ENCODE peak calls at places on chromosomes 6 and 20, in five cellular contexts. K is HCT116, A is Peyer's patch, O is heart left ventricle, R is spleen. E is an unnamed sample.

GRCh38 chr6:43698584-43699349 is 11.2 kb upstream of the MRPS18A start:
- DNase-seq in K (no peak), A (no peak), O (peak), R (no peak), E (no peak)

GRCh38 chr6:11429577-11429976 is 108.0 kb upstream of the TMEM170B start:
- DNase-seq in K (no peak), A (no peak), O (no peak), R (no peak), E (no peak)

GRCh38 chr20:10434467-10434831 is 427 bp upstream of the MKKS start:
- DNase-seq in K (peak), A (peak), O (peak), R (peak), E (peak)

GRCh38 chr20:38631155-38632022 is 29.8 kb downstream of the ARHGAP40 start:
- DNase-seq in K (no peak), A (no peak), O (no peak), R (no peak), E (no peak)

GRCh38 chr20:23205656-23206055 is 119.5 kb upstream of the CD93 start:
- DNase-seq in K (no peak), A (no peak), O (peak), R (no peak), E (peak)

GRCh38 chr6:137977814-137978213 is 110.8 kb downstream of the TNFAIP3 start:
- DNase-seq in K (no peak), A (no peak), O (no peak), R (no peak), E (no peak)

GRCh38 chr20:7926323-7926722 is 13.9 kb downstream of the HAO1 start:
- DNase-seq in K (no peak), A (no peak), O (no peak), R (no peak), E (no peak)

GRCh38 chr6:158854214-158855101 is 35.3 kb upstream of the EZR start:
- DNase-seq in K (no peak), A (no peak), O (no peak), R (no peak), E (no peak)

GRCh38 chr6:152170313-152170701 is 362.8 kb downstream of the ESR1 start:
- DNase-seq in K (no peak), A (no peak), O (no peak), R (no peak), E (no peak)

GRCh38 chr6:30615958-30616810 is 859 bp downstream of the PPP1R10 start:
- DNase-seq in K (no peak), A (no peak), O (no peak), R (no peak), E (no peak)
- TF ChIP-seq POLR2A in K (peak), A (no peak), O (no peak), R (no peak), E (peak)

DNA sequence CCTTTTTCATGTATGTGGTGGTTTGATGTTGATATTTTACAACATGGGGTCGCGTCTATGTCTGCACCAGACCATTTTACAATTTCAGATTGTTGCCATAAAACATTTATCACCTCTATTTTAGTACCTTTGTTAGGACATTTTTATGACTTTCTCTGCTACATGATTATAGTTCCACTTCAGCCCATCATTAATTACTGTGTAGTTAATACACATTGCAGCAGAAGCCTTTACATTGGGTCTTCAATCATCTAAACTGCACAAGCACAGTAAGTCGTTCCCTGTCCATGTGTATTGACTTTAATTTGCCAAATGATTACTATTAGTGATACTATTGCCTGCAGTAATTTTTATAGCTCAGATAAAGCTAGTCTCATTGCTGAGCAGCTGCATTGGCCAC is 15.8 kb upstream of the TMEM217 start:
- DNase-seq in K (no peak), A (no peak), O (no peak), R (no peak), E (no peak)
- TF ChIP-seq CTCF in K (no peak), A (no peak), O (no peak), R (no peak), E (no peak)

GRCh38 chr6:144689503-144690040 is 404.4 kb downstream of the UTRN start:
- DNase-seq in K (no peak), A (no peak), O (no peak), R (no peak), E (no peak)
- H3K27ac ChIP-seq in K (no peak), A (no peak), O (no peak), R (no peak), E (no peak)

DNA sequence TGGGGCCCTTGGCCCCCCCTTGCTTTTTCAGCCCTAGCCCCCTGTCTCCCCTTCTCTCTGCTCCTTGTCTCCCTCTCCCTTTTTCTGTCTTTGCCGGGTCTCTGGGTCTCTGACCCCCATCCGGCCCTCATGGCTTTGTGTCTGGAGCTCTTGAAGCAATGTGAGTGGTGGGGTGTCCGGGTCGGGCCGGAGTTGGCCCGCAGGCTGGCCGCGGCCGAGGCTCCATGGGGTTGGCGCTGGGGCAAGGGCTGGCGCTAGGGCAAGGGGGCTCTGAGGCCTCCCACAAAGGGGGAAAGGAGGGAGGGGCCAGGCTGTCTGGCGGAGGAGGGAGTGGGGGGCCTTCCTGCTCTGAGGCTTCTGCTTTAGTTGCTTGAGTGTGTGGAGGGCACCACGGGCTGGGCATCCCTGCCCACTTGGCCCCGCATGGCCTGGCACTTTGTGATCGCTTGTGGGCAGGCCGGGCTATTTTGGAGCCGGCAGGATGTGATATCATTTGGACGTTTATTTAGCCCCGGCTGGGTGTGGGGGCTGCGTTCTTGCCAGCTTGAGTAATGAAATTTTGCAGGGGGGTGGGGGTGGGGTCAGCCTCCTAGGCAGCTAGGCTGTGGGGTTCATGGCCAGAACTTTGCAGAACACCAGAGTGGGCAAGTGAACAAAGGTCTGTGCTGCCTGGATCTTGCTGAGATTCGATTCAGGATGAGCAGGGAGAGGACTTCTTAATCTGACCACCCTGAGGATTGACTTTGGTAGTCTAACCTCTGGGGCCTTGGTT is 78.7 kb upstream of the MYL9 start:
- DNase-seq in K (no peak), A (peak), O (peak), R (peak), E (peak)
- TF ChIP-seq POLR2A in K (no peak), A (no peak), O (no peak), R (no peak), E (peak)

GRCh38 chr6:98833101-98834059 is 994 bp upstream of the POU3F2 start:
- DNase-seq in K (no peak), A (no peak), O (no peak), R (peak), E (no peak)
- TF ChIP-seq CTCF in K (no peak), A (no peak), O (no peak), R (no peak), E (no peak)